ENCODE peak calls at places on chromosomes 3 and 15, in seven cellular contexts. One of them, this sample, is unnamed. For H3K36me3 and H3K4me1, the result is how much of the 10 kb centered on the place peaks cover.

GRCh38 chr3:154981201-154981600 is 98.9 kb upstream of the MME start:
- DNase-seq in aorta: no peak
- DNase-seq in Panc1: no peak
- DNase-seq in fibroblast of lung: no peak
- DNase-seq in thyroid gland: no peak
- DNase-seq in HCT116: no peak
- DNase-seq in uterus: no peak
- DNase-seq in this sample: no peak

GRCh38 chr15:58396181-58396580 is 35.6 kb upstream of the LIPC start:
- DNase-seq in aorta: no peak
- DNase-seq in Panc1: no peak
- DNase-seq in fibroblast of lung: peak
- DNase-seq in thyroid gland: no peak
- DNase-seq in HCT116: no peak
- DNase-seq in uterus: no peak
- DNase-seq in this sample: no peak

GRCh38 chr3:72065236-72065635 is 280.3 kb upstream of the PROK2 start:
- DNase-seq in aorta: no peak
- DNase-seq in Panc1: no peak
- DNase-seq in fibroblast of lung: no peak
- DNase-seq in thyroid gland: no peak
- DNase-seq in HCT116: no peak
- DNase-seq in uterus: no peak
- DNase-seq in this sample: no peak

GRCh38 chr3:64079369-64080160 is 56.3 kb upstream of the PSMD6 start:
- DNase-seq in aorta: no peak
- DNase-seq in Panc1: no peak
- DNase-seq in fibroblast of lung: no peak
- DNase-seq in thyroid gland: no peak
- DNase-seq in HCT116: no peak
- DNase-seq in uterus: no peak
- DNase-seq in this sample: no peak

GRCh38 chr3:126136428-126137220 is 43.8 kb downstream of the ALDH1L1 start:
- DNase-seq in aorta: peak
- DNase-seq in Panc1: no peak
- DNase-seq in fibroblast of lung: no peak
- DNase-seq in thyroid gland: no peak
- DNase-seq in HCT116: no peak
- DNase-seq in uterus: peak
- DNase-seq in this sample: no peak

GRCh38 chr3:1468145-1468544 is 375.3 kb downstream of the CNTN6 start:
- DNase-seq in aorta: no peak
- DNase-seq in Panc1: no peak
- DNase-seq in fibroblast of lung: no peak
- DNase-seq in thyroid gland: no peak
- DNase-seq in HCT116: no peak
- DNase-seq in uterus: no peak
- DNase-seq in this sample: no peak

GRCh38 chr3:51198476-51198875 is 186.6 kb upstream of the MANF start:
- DNase-seq in aorta: no peak
- DNase-seq in Panc1: no peak
- DNase-seq in fibroblast of lung: peak
- DNase-seq in thyroid gland: no peak
- DNase-seq in HCT116: no peak
- DNase-seq in uterus: no peak
- DNase-seq in this sample: no peak

GRCh38 chr15:41013698-41014414 is 60.6 kb downstream of the CHAC1 start:
- DNase-seq in aorta: no peak
- DNase-seq in Panc1: no peak
- DNase-seq in fibroblast of lung: no peak
- DNase-seq in thyroid gland: no peak
- DNase-seq in HCT116: no peak
- DNase-seq in uterus: no peak
- DNase-seq in this sample: no peak

GRCh38 chr3:4856986-4857385 is 122.3 kb upstream of the BHLHE40 start:
- DNase-seq in aorta: no peak
- DNase-seq in Panc1: no peak
- DNase-seq in fibroblast of lung: no peak
- DNase-seq in thyroid gland: no peak
- DNase-seq in HCT116: no peak
- DNase-seq in uterus: no peak
- DNase-seq in this sample: no peak

GRCh38 chr3:90011136-90011535 is 903.7 kb downstream of the EPHA3 start:
- DNase-seq in aorta: no peak
- DNase-seq in Panc1: no peak
- DNase-seq in fibroblast of lung: peak
- DNase-seq in thyroid gland: peak
- DNase-seq in HCT116: no peak
- DNase-seq in uterus: no peak
- DNase-seq in this sample: no peak

GRCh38 chr3:16743276-16743675 is 138.1 kb upstream of the DAZL start:
- DNase-seq in aorta: no peak
- DNase-seq in Panc1: no peak
- DNase-seq in fibroblast of lung: peak
- DNase-seq in thyroid gland: no peak
- DNase-seq in HCT116: no peak
- DNase-seq in uterus: no peak
- DNase-seq in this sample: no peak

GRCh38 chr3:66490984-66491383 is 9.8 kb downstream of the LRIG1 start:
- DNase-seq in aorta: no peak
- DNase-seq in Panc1: no peak
- DNase-seq in fibroblast of lung: peak
- DNase-seq in thyroid gland: peak
- DNase-seq in HCT116: no peak
- DNase-seq in uterus: no peak
- DNase-seq in this sample: no peak

GRCh38 chr15:23014394-23015000 is 24.9 kb downstream of the TUBGCP5 start:
- DNase-seq in aorta: no peak
- DNase-seq in Panc1: no peak
- DNase-seq in fibroblast of lung: no peak
- DNase-seq in thyroid gland: no peak
- DNase-seq in HCT116: no peak
- DNase-seq in uterus: no peak
- DNase-seq in this sample: no peak
- H3K36me3 ChIP-seq in aorta: under half
- H3K36me3 ChIP-seq in Panc1: under half
- H3K36me3 ChIP-seq in fibroblast of lung: under half
- H3K36me3 ChIP-seq in thyroid gland: under half
- H3K36me3 ChIP-seq in HCT116: under half
- H3K36me3 ChIP-seq in uterus: under half
- H3K36me3 ChIP-seq in this sample: half or more

DNA sequence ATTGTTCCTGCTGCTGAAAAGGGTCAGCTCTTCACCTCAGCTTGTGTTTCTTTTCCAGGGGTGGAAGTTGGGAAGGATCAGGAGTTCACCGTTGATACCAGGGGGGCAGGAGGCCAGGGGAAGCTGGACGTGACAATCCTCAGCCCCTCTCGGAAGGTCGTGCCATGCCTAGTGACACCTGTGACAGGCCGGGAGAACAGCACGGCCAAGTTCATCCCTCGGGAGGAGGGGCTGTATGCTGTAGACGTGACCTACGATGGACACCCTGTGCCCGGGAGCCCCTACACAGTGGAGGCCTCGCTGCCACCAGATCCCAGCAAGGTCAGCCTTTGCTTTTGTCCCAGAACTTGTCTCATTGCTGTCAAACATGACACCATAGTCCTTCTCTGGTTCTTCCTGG is 89.6 kb downstream of the DNASE1L3 start:
- DNase-seq in aorta: no peak
- DNase-seq in Panc1: no peak
- DNase-seq in fibroblast of lung: no peak
- DNase-seq in thyroid gland: no peak
- DNase-seq in HCT116: no peak
- DNase-seq in uterus: no peak
- DNase-seq in this sample: no peak
- H3K4me1 ChIP-seq in aorta: under half
- H3K4me1 ChIP-seq in Panc1: under half
- H3K4me1 ChIP-seq in fibroblast of lung: under half
- H3K4me1 ChIP-seq in thyroid gland: under half
- H3K4me1 ChIP-seq in HCT116: under half
- H3K4me1 ChIP-seq in uterus: under half
- H3K4me1 ChIP-seq in this sample: under half

GRCh38 chr15:24957691-24958090 is 2.9 kb downstream of the SNRPN start:
- DNase-seq in aorta: no peak
- DNase-seq in Panc1: no peak
- DNase-seq in fibroblast of lung: no peak
- DNase-seq in thyroid gland: no peak
- DNase-seq in HCT116: no peak
- DNase-seq in uterus: no peak
- DNase-seq in this sample: no peak

GRCh38 chr15:24966364-24967103 is 11.7 kb downstream of the SNRPN start:
- DNase-seq in aorta: no peak
- DNase-seq in Panc1: no peak
- DNase-seq in fibroblast of lung: no peak
- DNase-seq in thyroid gland: no peak
- DNase-seq in HCT116: no peak
- DNase-seq in uterus: no peak
- DNase-seq in this sample: no peak

GRCh38 chr15:24961967-24962366 is 7.2 kb downstream of the SNRPN start:
- DNase-seq in aorta: no peak
- DNase-seq in Panc1: no peak
- DNase-seq in fibroblast of lung: no peak
- DNase-seq in thyroid gland: no peak
- DNase-seq in HCT116: no peak
- DNase-seq in uterus: no peak
- DNase-seq in this sample: no peak

GRCh38 chr15:24962880-24963279 is 8.1 kb downstream of the SNRPN start:
- DNase-seq in aorta: no peak
- DNase-seq in Panc1: no peak
- DNase-seq in fibroblast of lung: no peak
- DNase-seq in thyroid gland: no peak
- DNase-seq in HCT116: no peak
- DNase-seq in uterus: no peak
- DNase-seq in this sample: no peak
- H3K36me3 ChIP-seq in aorta: under half
- H3K36me3 ChIP-seq in Panc1: under half
- H3K36me3 ChIP-seq in fibroblast of lung: under half
- H3K36me3 ChIP-seq in thyroid gland: under half
- H3K36me3 ChIP-seq in HCT116: under half
- H3K36me3 ChIP-seq in uterus: under half
- H3K36me3 ChIP-seq in this sample: under half

GRCh38 chr3:42657675-42658074 is 4.2 kb downstream of the ZBTB47 start:
- DNase-seq in aorta: no peak
- DNase-seq in Panc1: no peak
- DNase-seq in fibroblast of lung: no peak
- DNase-seq in thyroid gland: no peak
- DNase-seq in HCT116: no peak
- DNase-seq in uterus: no peak
- DNase-seq in this sample: no peak
- H3K4me1 ChIP-seq in aorta: under half
- H3K4me1 ChIP-seq in Panc1: under half
- H3K4me1 ChIP-seq in fibroblast of lung: under half
- H3K4me1 ChIP-seq in thyroid gland: under half
- H3K4me1 ChIP-seq in HCT116: under half
- H3K4me1 ChIP-seq in uterus: under half
- H3K4me1 ChIP-seq in this sample: under half

DNA sequence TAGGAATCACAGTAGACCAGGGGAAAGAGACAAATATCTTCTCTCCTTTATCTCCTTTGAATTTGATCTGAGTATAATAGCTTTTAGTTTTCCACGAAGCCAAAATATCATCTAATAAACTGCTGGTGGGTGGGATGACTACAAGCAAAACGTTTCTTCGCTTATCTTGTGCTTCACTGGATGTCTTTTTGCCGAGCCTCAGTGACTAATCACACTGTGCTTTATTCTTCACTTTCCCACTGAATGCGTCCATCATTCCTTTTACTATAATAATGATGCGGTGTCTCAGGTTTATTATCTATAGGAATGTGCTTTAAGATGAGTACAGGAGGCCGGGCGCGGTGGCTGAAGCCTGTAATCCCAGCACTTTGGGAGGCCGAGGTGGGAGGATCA is 32.5 kb downstream of the CEP152 start:
- DNase-seq in aorta: no peak
- DNase-seq in Panc1: no peak
- DNase-seq in fibroblast of lung: peak
- DNase-seq in thyroid gland: no peak
- DNase-seq in HCT116: no peak
- DNase-seq in uterus: no peak
- DNase-seq in this sample: no peak
- H3K36me3 ChIP-seq in aorta: under half
- H3K36me3 ChIP-seq in Panc1: under half
- H3K36me3 ChIP-seq in fibroblast of lung: under half
- H3K36me3 ChIP-seq in thyroid gland: under half
- H3K36me3 ChIP-seq in HCT116: under half
- H3K36me3 ChIP-seq in uterus: under half
- H3K36me3 ChIP-seq in this sample: under half

GRCh38 chr3:159821737-159822136 is 166.9 kb upstream of the IL12A start:
- DNase-seq in aorta: no peak
- DNase-seq in Panc1: no peak
- DNase-seq in fibroblast of lung: no peak
- DNase-seq in thyroid gland: no peak
- DNase-seq in HCT116: no peak
- DNase-seq in uterus: no peak
- DNase-seq in this sample: no peak
- H3K4me1 ChIP-seq in aorta: under half
- H3K4me1 ChIP-seq in Panc1: under half
- H3K4me1 ChIP-seq in fibroblast of lung: under half
- H3K4me1 ChIP-seq in thyroid gland: under half
- H3K4me1 ChIP-seq in HCT116: under half
- H3K4me1 ChIP-seq in uterus: under half
- H3K4me1 ChIP-seq in this sample: under half

GRCh38 chr3:49518016-49518415 is 36.3 kb upstream of the BSN start:
- DNase-seq in aorta: no peak
- DNase-seq in Panc1: no peak
- DNase-seq in fibroblast of lung: no peak
- DNase-seq in thyroid gland: no peak
- DNase-seq in HCT116: no peak
- DNase-seq in uterus: no peak
- DNase-seq in this sample: no peak

GRCh38 chr3:49523756-49524747 is 30.2 kb upstream of the BSN start:
- DNase-seq in aorta: no peak
- DNase-seq in Panc1: no peak
- DNase-seq in fibroblast of lung: no peak
- DNase-seq in thyroid gland: peak
- DNase-seq in HCT116: no peak
- DNase-seq in uterus: no peak
- DNase-seq in this sample: no peak

GRCh38 chr3:49518441-49518840 is 35.8 kb upstream of the BSN start:
- DNase-seq in aorta: no peak
- DNase-seq in Panc1: no peak
- DNase-seq in fibroblast of lung: no peak
- DNase-seq in thyroid gland: no peak
- DNase-seq in HCT116: no peak
- DNase-seq in uterus: no peak
- DNase-seq in this sample: no peak

GRCh38 chr3:49519266-49519665 is 35.0 kb upstream of the BSN start:
- DNase-seq in aorta: no peak
- DNase-seq in Panc1: no peak
- DNase-seq in fibroblast of lung: no peak
- DNase-seq in thyroid gland: no peak
- DNase-seq in HCT116: no peak
- DNase-seq in uterus: no peak
- DNase-seq in this sample: no peak

DNA sequence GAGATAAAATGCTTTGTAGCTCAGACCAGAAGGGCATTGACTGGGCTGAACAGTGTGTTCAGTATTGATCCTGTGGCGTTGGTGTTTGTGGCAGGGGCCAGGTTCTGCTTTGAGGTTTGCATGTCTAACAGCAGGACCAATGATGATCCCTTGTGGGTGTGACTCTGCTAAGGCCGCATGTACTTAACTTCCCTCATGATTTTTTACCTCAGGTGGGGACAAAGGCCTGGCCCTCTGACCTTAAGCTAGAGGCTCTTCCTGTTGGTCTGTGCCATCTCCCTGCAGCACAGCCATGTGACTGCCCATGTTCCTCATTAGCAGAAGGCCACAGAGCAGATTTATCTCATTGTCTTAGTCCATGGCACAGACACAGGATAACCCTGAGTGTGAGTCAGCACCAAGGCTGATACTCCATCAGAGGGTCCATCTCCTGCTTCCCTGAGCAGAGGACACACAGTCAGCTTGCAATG is 34.3 kb upstream of the BSN start:
- DNase-seq in aorta: no peak
- DNase-seq in Panc1: no peak
- DNase-seq in fibroblast of lung: no peak
- DNase-seq in thyroid gland: no peak
- DNase-seq in HCT116: no peak
- DNase-seq in uterus: no peak
- DNase-seq in this sample: no peak
- H3K36me3 ChIP-seq in aorta: under half
- H3K36me3 ChIP-seq in Panc1: under half
- H3K36me3 ChIP-seq in fibroblast of lung: under half
- H3K36me3 ChIP-seq in thyroid gland: under half
- H3K36me3 ChIP-seq in HCT116: under half
- H3K36me3 ChIP-seq in uterus: under half
- H3K36me3 ChIP-seq in this sample: under half

This sample was measured in HAP-1.